ENCODE peak calls at places on chromosomes 4 and X, in seven cellular contexts. K, X, J, S, A, N and U are unnamed samples. For H3K4me1, the result is how much of the 10 kb centered on the place peaks cover.

GRCh38 chrX:117291760-117292159 is 824.9 kb downstream of the KLHL13 start:
- DNase-seq in K (no peak), X (no peak), J (no peak), S (no peak), A (no peak), N (no peak), U (no peak)

GRCh38 chrX:7965436-7965835 is 38.2 kb upstream of the PNPLA4 start:
- DNase-seq in K (no peak), X (no peak), J (no peak), S (no peak), A (no peak), N (no peak), U (no peak)

GRCh38 chrX:66408507-66408906 is 230.4 kb downstream of the EDA2R start:
- DNase-seq in K (no peak), X (no peak), J (peak), S (no peak), A (no peak), N (no peak), U (no peak)

GRCh38 chr4:8493484-8493883 is 52.9 kb downstream of the TRMT44 start:
- DNase-seq in K (no peak), X (no peak), J (no peak), S (no peak), A (no peak), N (no peak), U (no peak)

GRCh38 chr4:156201050-156201449 is 247.4 kb upstream of the CTSO start:
- DNase-seq in K (no peak), X (no peak), J (peak), S (no peak), A (no peak), N (no peak), U (no peak)

GRCh38 chrX:77118686-77119085 is 328.5 kb upstream of the FGF16 start:
- DNase-seq in K (no peak), X (no peak), J (no peak), S (no peak), A (no peak), N (no peak), U (no peak)

GRCh38 chrX:120029354-120029753 is 48.1 kb downstream of the RHOXF2B start:
- DNase-seq in K (no peak), X (no peak), J (no peak), S (no peak), A (no peak), N (no peak), U (no peak)

GRCh38 chrX:13764765-13765164 is 30.2 kb downstream of the OFD1 start:
- DNase-seq in K (peak), X (no peak), J (no peak), S (no peak), A (peak), N (no peak), U (peak)

GRCh38 chr4:5661237-5661636 is 47.1 kb downstream of the EVC2 start:
- DNase-seq in K (no peak), X (no peak), J (no peak), S (no peak), A (no peak), N (no peak), U (no peak)

GRCh38 chrX:73021361-73022092 is 18.8 kb downstream of the PABPC1L2B start:
- DNase-seq in K (no peak), X (peak), J (no peak), S (no peak), A (no peak), N (no peak), U (no peak)

GRCh38 chrX:135421537-135421931 is 210 bp upstream of the SMIM10L2A start:
- DNase-seq in K (peak), X (peak), J (peak), S (peak), A (peak), N (peak), U (peak)

GRCh38 chrX:101749436-101749835 is 89.8 kb upstream of the ARMCX2 start:
- DNase-seq in K (no peak), X (no peak), J (no peak), S (no peak), A (peak), N (no peak), U (no peak)

GRCh38 chr4:176433983-176434382 is 114.2 kb downstream of the SPCS3 start:
- DNase-seq in K (no peak), X (no peak), J (no peak), S (no peak), A (no peak), N (no peak), U (no peak)

GRCh38 chr4:184437565-184437964 is 36.8 kb downstream of the IRF2 start:
- DNase-seq in K (no peak), X (no peak), J (no peak), S (no peak), A (no peak), N (no peak), U (no peak)

GRCh38 chr4:80989921-80990544 is 40.5 kb upstream of the BMP3 start:
- DNase-seq in K (peak), X (no peak), J (peak), S (no peak), A (peak), N (peak), U (no peak)

GRCh38 chrX:136094962-136095361 is 52.4 kb upstream of the FHL1 start:
- DNase-seq in K (no peak), X (no peak), J (no peak), S (no peak), A (no peak), N (no peak), U (no peak)

GRCh38 chr4:25161599-25161960 is 1.3 kb upstream of the SEPSECS start:
- DNase-seq in K (no peak), X (no peak), J (no peak), S (no peak), A (no peak), N (no peak), U (no peak)

GRCh38 chr4:185587444-185588161 is 52.3 kb upstream of the PDLIM3 start:
- DNase-seq in K (peak), X (no peak), J (peak), S (no peak), A (no peak), N (no peak), U (no peak)

GRCh38 chr4:52572936-52573485 is 86.1 kb downstream of the USP46 start:
- DNase-seq in K (no peak), X (no peak), J (no peak), S (no peak), A (peak), N (no peak), U (no peak)

GRCh38 chr4:1538096-1538410 is 131.8 kb upstream of the NKX1-1 start:
- DNase-seq in K (no peak), X (peak), J (no peak), S (no peak), A (no peak), N (no peak), U (no peak)

GRCh38 chr4:4726051-4726450 is 133.4 kb upstream of the MSX1 start:
- DNase-seq in K (no peak), X (no peak), J (no peak), S (no peak), A (no peak), N (peak), U (no peak)

GRCh38 chrX:153775293-153775595 is 5.6 kb upstream of the SRPK3 start:
- DNase-seq in K (no peak), X (peak), J (no peak), S (peak), A (no peak), N (no peak), U (no peak)

GRCh38 chr4:184479516-184479950 is 5.2 kb upstream of the IRF2 start:
- DNase-seq in K (no peak), X (no peak), J (no peak), S (no peak), A (no peak), N (no peak), U (no peak)

GRCh38 chrX:25002658-25003015 is 13.1 kb downstream of the ARX start:
- DNase-seq in K (peak), X (peak), J (no peak), S (no peak), A (no peak), N (no peak), U (no peak)
- H3K4me3 ChIP-seq in K (peak), X (no peak), J (no peak), S (no peak), A (peak), N (no peak), U (peak)

DNA sequence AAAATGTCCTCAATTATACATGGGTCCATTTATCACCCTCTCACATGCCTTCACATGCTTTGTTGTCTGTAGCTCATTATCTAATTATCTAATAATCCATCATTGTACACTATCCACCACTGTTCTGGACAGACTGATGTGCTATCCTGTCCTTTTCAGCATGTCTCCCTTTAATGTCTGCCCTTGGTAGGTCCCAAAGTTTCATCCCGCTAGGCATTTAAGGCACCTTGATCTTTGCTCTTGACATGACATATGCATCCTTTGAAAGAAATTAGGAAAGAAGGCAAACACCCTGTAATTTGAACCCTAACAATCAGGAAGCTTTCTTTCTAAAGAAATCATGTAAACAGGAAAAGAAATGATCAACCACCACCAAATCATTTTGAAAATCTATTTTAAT is 5.7 kb downstream of the CHST7 start:
- DNase-seq in K (no peak), X (no peak), J (no peak), S (no peak), A (no peak), N (no peak), U (no peak)
- H3K4me1 ChIP-seq in K (under half), X (under half), J (under half), S (half or more), A (under half), N (under half), U (under half)

GRCh38 chrX:9832811-9833210 is 46.6 kb downstream of the SHROOM2 start:
- DNase-seq in K (peak), X (no peak), J (no peak), S (no peak), A (no peak), N (no peak), U (no peak)
- H3K27ac ChIP-seq in K (no peak), X (no peak), J (no peak), S (peak), A (no peak), N (no peak), U (no peak)

GRCh38 chr4:374298-375160 is 36.9 kb downstream of the ZNF141 start:
- DNase-seq in K (no peak), X (no peak), J (no peak), S (no peak), A (no peak), N (no peak), U (no peak)
- H3K4me3 ChIP-seq in K (peak), X (no peak), J (no peak), S (no peak), A (no peak), N (no peak), U (no peak)